ENCODE peak calls at places on chromosomes 11 and 22, in seven cellular contexts. One of them, this sample, is unnamed.

GRCh38 chr11:17649696-17650600 is 69.4 kb upstream of the MYOD1 start:
- DNase-seq in AG10803: peak
- DNase-seq in adipocyte: peak
- DNase-seq in astrocyte of the cerebellum: peak
- DNase-seq in HAP-1: peak
- DNase-seq in tibial nerve: no peak
- DNase-seq in brain microvascular endothelial cell: no peak
- DNase-seq in this sample: no peak

GRCh38 chr11:35135222-35135621 is 3.7 kb upstream of the CD44 start:
- DNase-seq in AG10803: peak
- DNase-seq in adipocyte: no peak
- DNase-seq in astrocyte of the cerebellum: no peak
- DNase-seq in HAP-1: no peak
- DNase-seq in tibial nerve: no peak
- DNase-seq in brain microvascular endothelial cell: no peak
- DNase-seq in this sample: no peak

GRCh38 chr22:22705328-22706100 is 61.1 kb downstream of the GGTLC2 start:
- DNase-seq in AG10803: no peak
- DNase-seq in adipocyte: no peak
- DNase-seq in astrocyte of the cerebellum: no peak
- DNase-seq in HAP-1: no peak
- DNase-seq in tibial nerve: no peak
- DNase-seq in brain microvascular endothelial cell: no peak
- DNase-seq in this sample: no peak

GRCh38 chr11:92978226-92979111 is 9.0 kb downstream of the MTNR1B start:
- DNase-seq in AG10803: peak
- DNase-seq in adipocyte: no peak
- DNase-seq in astrocyte of the cerebellum: no peak
- DNase-seq in HAP-1: no peak
- DNase-seq in tibial nerve: no peak
- DNase-seq in brain microvascular endothelial cell: no peak
- DNase-seq in this sample: no peak

GRCh38 chr11:131652231-131652630 is 281.8 kb downstream of the NTM start:
- DNase-seq in AG10803: no peak
- DNase-seq in adipocyte: no peak
- DNase-seq in astrocyte of the cerebellum: no peak
- DNase-seq in HAP-1: no peak
- DNase-seq in tibial nerve: no peak
- DNase-seq in brain microvascular endothelial cell: no peak
- DNase-seq in this sample: no peak

GRCh38 chr22:30602049-30602448 is 4.9 kb upstream of the TCN2 start:
- DNase-seq in AG10803: peak
- DNase-seq in adipocyte: peak
- DNase-seq in astrocyte of the cerebellum: no peak
- DNase-seq in HAP-1: no peak
- DNase-seq in tibial nerve: no peak
- DNase-seq in brain microvascular endothelial cell: peak
- DNase-seq in this sample: peak

GRCh38 chr11:61347916-61348461 is 13.7 kb downstream of the CYB561A3 start:
- DNase-seq in AG10803: no peak
- DNase-seq in adipocyte: no peak
- DNase-seq in astrocyte of the cerebellum: no peak
- DNase-seq in HAP-1: no peak
- DNase-seq in tibial nerve: no peak
- DNase-seq in brain microvascular endothelial cell: peak
- DNase-seq in this sample: no peak

GRCh38 chr11:131688056-131688693 is 317.8 kb downstream of the NTM start:
- DNase-seq in AG10803: peak
- DNase-seq in adipocyte: peak
- DNase-seq in astrocyte of the cerebellum: no peak
- DNase-seq in HAP-1: peak
- DNase-seq in tibial nerve: peak
- DNase-seq in brain microvascular endothelial cell: peak
- DNase-seq in this sample: no peak

GRCh38 chr11:46390331-46391171 is 1.0 kb downstream of the CHRM4 start:
- DNase-seq in AG10803: no peak
- DNase-seq in adipocyte: no peak
- DNase-seq in astrocyte of the cerebellum: no peak
- DNase-seq in HAP-1: peak
- DNase-seq in tibial nerve: no peak
- DNase-seq in brain microvascular endothelial cell: no peak
- DNase-seq in this sample: no peak

GRCh38 chr11:46391578-46392420 is at the start of gene CHRM4:
- DNase-seq in AG10803: no peak
- DNase-seq in adipocyte: peak
- DNase-seq in astrocyte of the cerebellum: no peak
- DNase-seq in HAP-1: peak
- DNase-seq in tibial nerve: no peak
- DNase-seq in brain microvascular endothelial cell: no peak
- DNase-seq in this sample: no peak

GRCh38 chr11:46389450-46390330 is 1.9 kb downstream of the CHRM4 start:
- DNase-seq in AG10803: peak
- DNase-seq in adipocyte: peak
- DNase-seq in astrocyte of the cerebellum: no peak
- DNase-seq in HAP-1: peak
- DNase-seq in tibial nerve: no peak
- DNase-seq in brain microvascular endothelial cell: peak
- DNase-seq in this sample: no peak

GRCh38 chr11:46392421-46393230 is 1.1 kb upstream of the CHRM4 start:
- DNase-seq in AG10803: peak
- DNase-seq in adipocyte: peak
- DNase-seq in astrocyte of the cerebellum: peak
- DNase-seq in HAP-1: peak
- DNase-seq in tibial nerve: peak
- DNase-seq in brain microvascular endothelial cell: peak
- DNase-seq in this sample: no peak

DNA sequence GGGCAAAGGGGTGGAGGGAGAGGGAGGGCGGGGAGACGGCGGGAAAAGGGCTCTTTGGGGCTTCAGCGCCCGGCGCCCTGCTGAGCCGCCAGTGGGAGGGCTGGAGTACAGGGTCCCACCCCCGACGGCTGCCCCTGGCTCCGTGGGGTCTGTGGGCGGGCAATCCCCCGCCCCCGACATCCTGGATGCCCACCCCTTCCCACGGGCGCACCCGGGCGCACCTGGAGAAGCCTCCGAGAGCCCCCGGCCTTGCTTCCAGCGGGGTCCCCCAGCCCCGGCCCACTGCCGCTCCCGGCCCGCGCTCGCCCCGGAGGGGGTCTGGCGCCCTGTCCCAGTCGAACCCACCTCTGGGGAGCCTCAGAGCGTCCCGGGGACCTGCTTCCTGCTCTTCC is 394 bp downstream of the CHRM4 start:
- DNase-seq in AG10803: no peak
- DNase-seq in adipocyte: no peak
- DNase-seq in astrocyte of the cerebellum: no peak
- DNase-seq in HAP-1: no peak
- DNase-seq in tibial nerve: no peak
- DNase-seq in brain microvascular endothelial cell: no peak
- DNase-seq in this sample: no peak
- H3K4me3 ChIP-seq in AG10803: no peak
- H3K4me3 ChIP-seq in adipocyte: no peak
- H3K4me3 ChIP-seq in astrocyte of the cerebellum: peak
- H3K4me3 ChIP-seq in HAP-1: peak
- H3K4me3 ChIP-seq in tibial nerve: no peak
- H3K4me3 ChIP-seq in brain microvascular endothelial cell: peak
- H3K4me3 ChIP-seq in this sample: peak

DNA sequence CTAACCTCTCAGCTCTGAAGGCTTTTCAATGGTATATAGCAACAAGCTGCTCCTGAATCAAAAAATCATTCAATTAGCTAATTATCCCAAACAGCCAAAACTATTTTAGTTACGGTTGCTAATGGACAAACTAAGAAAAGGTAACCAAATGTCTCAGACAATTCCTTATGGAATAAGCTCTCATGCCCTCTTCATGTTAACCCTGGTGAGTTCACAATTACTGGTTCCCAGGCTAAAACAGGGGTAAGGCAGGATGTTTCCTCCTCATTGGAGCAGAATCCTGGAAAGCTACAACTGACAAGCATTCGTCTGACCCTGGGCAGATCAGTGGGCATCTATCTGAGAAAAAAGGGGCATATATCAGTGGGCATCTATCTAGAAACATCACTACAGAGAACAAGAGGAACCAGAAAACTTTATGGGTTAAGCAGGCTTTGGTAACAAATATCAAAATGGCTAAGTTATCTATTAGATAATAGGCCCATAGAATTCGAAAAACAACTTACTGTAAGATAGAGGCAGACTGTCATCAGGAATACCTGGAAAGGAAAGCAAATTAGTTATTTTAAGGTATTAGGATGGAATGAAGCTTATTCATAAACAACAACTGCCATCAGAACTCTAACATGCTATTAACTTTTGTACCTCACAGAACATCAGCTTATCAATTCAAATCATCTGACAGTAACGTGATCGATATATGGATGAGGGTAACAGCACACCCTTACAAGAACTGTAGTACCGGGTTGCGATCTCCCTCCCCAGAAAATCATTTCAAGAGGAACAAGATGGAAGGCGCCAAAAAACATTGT is 14.8 kb upstream of the WDR74 start:
- DNase-seq in AG10803: no peak
- DNase-seq in adipocyte: no peak
- DNase-seq in astrocyte of the cerebellum: no peak
- DNase-seq in HAP-1: no peak
- DNase-seq in tibial nerve: no peak
- DNase-seq in brain microvascular endothelial cell: no peak
- DNase-seq in this sample: no peak
- H3K4me3 ChIP-seq in AG10803: peak
- H3K4me3 ChIP-seq in adipocyte: peak
- H3K4me3 ChIP-seq in astrocyte of the cerebellum: peak
- H3K4me3 ChIP-seq in HAP-1: peak
- H3K4me3 ChIP-seq in tibial nerve: peak
- H3K4me3 ChIP-seq in brain microvascular endothelial cell: peak
- H3K4me3 ChIP-seq in this sample: peak

GRCh38 chr11:74175923-74176322 is 4.8 kb downstream of the PPME1 start:
- DNase-seq in AG10803: no peak
- DNase-seq in adipocyte: no peak
- DNase-seq in astrocyte of the cerebellum: no peak
- DNase-seq in HAP-1: no peak
- DNase-seq in tibial nerve: no peak
- DNase-seq in brain microvascular endothelial cell: no peak
- DNase-seq in this sample: no peak

GRCh38 chr11:74170694-74171629 is at the start of the genes C2CD3 and PPME1:
- DNase-seq in AG10803: peak
- DNase-seq in adipocyte: peak
- DNase-seq in astrocyte of the cerebellum: peak
- DNase-seq in HAP-1: peak
- DNase-seq in tibial nerve: peak
- DNase-seq in brain microvascular endothelial cell: peak
- DNase-seq in this sample: peak

GRCh38 chr11:74169736-74170458 is 905 bp downstream of the C2CD3 start:
- DNase-seq in AG10803: no peak
- DNase-seq in adipocyte: no peak
- DNase-seq in astrocyte of the cerebellum: no peak
- DNase-seq in HAP-1: no peak
- DNase-seq in tibial nerve: no peak
- DNase-seq in brain microvascular endothelial cell: no peak
- DNase-seq in this sample: no peak

GRCh38 chr11:74168838-74169237 is 2.0 kb downstream of the C2CD3 start:
- DNase-seq in AG10803: no peak
- DNase-seq in adipocyte: no peak
- DNase-seq in astrocyte of the cerebellum: no peak
- DNase-seq in HAP-1: no peak
- DNase-seq in tibial nerve: no peak
- DNase-seq in brain microvascular endothelial cell: no peak
- DNase-seq in this sample: no peak

DNA sequence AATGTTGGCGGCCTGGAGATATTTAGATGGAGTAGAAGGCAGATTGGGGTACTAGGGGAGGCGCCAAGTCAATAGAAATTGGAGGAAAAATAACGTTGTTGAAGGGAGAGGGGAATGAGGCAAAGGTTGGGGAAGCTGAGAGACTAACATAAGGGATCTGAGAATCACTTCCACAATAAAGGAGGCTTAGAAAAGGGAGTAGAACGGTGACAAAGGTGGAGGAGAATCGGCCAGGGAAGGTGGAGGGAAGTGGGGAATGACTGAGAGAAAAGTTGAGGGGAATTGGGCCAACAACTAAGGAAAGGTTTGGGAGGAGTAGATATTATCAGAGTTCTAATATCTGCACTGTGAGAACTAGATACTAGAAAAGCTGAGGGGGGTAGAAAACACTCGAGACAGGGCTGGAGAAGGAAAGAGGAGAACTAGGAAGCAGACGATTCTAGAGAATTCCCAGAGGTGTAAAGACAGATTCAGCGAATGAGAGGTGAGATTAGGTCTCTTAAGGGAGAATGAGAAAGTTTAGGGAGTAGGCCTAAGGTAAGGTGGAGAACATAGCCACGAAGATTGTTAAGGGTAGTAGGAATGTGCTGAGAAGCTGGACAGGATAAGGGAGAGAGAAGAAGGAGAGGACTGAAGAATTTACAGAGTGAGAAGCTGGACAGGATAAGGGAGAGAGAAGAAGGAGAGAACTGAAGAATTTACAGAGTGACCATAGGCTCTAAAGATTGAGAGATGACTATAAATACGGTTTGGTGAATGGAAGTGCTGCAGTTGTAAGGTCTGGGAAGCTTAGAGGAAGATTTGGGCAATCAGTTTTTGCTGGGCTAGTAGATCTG is 759 bp downstream of the PPME1 start:
- DNase-seq in AG10803: peak
- DNase-seq in adipocyte: peak
- DNase-seq in astrocyte of the cerebellum: no peak
- DNase-seq in HAP-1: no peak
- DNase-seq in tibial nerve: no peak
- DNase-seq in brain microvascular endothelial cell: no peak
- DNase-seq in this sample: no peak
- H3K4me3 ChIP-seq in AG10803: peak
- H3K4me3 ChIP-seq in adipocyte: peak
- H3K4me3 ChIP-seq in astrocyte of the cerebellum: peak
- H3K4me3 ChIP-seq in HAP-1: peak
- H3K4me3 ChIP-seq in tibial nerve: peak
- H3K4me3 ChIP-seq in brain microvascular endothelial cell: peak
- H3K4me3 ChIP-seq in this sample: peak

GRCh38 chr11:134372536-134372935 is 39.5 kb downstream of the B3GAT1 start:
- DNase-seq in AG10803: no peak
- DNase-seq in adipocyte: no peak
- DNase-seq in astrocyte of the cerebellum: no peak
- DNase-seq in HAP-1: no peak
- DNase-seq in tibial nerve: no peak
- DNase-seq in brain microvascular endothelial cell: no peak
- DNase-seq in this sample: no peak

GRCh38 chr11:134370526-134371435 is 39.0 kb downstream of the GLB1L2 start:
- DNase-seq in AG10803: no peak
- DNase-seq in adipocyte: no peak
- DNase-seq in astrocyte of the cerebellum: no peak
- DNase-seq in HAP-1: no peak
- DNase-seq in tibial nerve: no peak
- DNase-seq in brain microvascular endothelial cell: no peak
- DNase-seq in this sample: no peak

GRCh38 chr11:134369656-134370525 is 38.1 kb downstream of the GLB1L2 start:
- DNase-seq in AG10803: no peak
- DNase-seq in adipocyte: no peak
- DNase-seq in astrocyte of the cerebellum: no peak
- DNase-seq in HAP-1: no peak
- DNase-seq in tibial nerve: no peak
- DNase-seq in brain microvascular endothelial cell: no peak
- DNase-seq in this sample: no peak

GRCh38 chr11:134372961-134373360 is 39.1 kb downstream of the B3GAT1 start:
- DNase-seq in AG10803: no peak
- DNase-seq in adipocyte: no peak
- DNase-seq in astrocyte of the cerebellum: no peak
- DNase-seq in HAP-1: no peak
- DNase-seq in tibial nerve: no peak
- DNase-seq in brain microvascular endothelial cell: no peak
- DNase-seq in this sample: no peak

DNA sequence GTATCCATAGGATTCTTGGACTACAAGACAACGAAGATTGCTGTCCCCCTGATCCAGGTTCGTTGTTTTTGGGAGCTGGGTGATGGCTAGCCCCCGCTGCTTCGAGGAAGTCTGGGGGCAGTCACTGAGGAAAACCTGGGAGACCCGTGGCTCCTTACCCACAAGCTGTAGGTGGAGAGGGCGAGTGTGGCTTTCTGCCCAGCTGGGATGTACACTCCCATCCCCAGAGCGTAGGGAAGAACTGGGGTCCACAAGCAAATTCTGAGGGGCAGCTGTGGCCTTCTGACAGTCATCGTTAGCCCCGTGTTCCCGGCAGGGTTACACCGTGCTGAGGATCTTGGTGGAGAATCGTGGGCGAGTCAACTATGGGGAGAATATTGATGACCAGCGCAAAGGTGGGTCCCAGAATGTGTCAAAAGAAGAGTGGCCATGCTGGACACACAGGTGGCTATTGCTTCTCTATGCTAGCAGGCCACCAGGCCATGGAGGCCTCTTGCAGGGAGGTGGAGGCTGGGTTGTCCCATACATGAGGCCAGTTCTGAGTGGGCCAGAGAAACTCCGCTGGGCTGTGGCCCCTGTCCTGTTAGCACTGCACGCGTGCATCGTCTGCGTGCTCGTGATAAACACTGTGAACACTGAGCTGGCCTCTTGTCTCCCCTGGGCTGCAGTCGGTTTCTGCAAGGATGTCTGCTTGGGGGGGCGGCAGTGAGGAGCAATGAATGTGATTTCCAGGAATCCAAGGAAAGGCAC is 39.8 kb downstream of the GLB1L2 start:
- DNase-seq in AG10803: no peak
- DNase-seq in adipocyte: no peak
- DNase-seq in astrocyte of the cerebellum: no peak
- DNase-seq in HAP-1: no peak
- DNase-seq in tibial nerve: no peak
- DNase-seq in brain microvascular endothelial cell: no peak
- DNase-seq in this sample: no peak
- H3K4me3 ChIP-seq in AG10803: no peak
- H3K4me3 ChIP-seq in adipocyte: no peak
- H3K4me3 ChIP-seq in astrocyte of the cerebellum: no peak
- H3K4me3 ChIP-seq in HAP-1: no peak
- H3K4me3 ChIP-seq in tibial nerve: no peak
- H3K4me3 ChIP-seq in brain microvascular endothelial cell: no peak
- H3K4me3 ChIP-seq in this sample: no peak

This sample was measured in kidney epithelial cell.